ENCODE peak calls at places on chromosomes 16 and 17, in eight cellular contexts. D is AG04450, X is HCT116, G is testis, T is GM23248, S is right lobe of liver, M is caudate nucleus, Y is substantia nigra. F is an unnamed sample.

GRCh38 chr17:74921769-74922168 is 1.3 kb downstream of the USH1G start:
- DNase-seq in X (no peak), M (no peak), G (no peak), D (no peak), Y (no peak), T (no peak), S (no peak), F (no peak)

GRCh38 chr17:5826384-5826783 is 242.1 kb upstream of the NLRP1 start:
- DNase-seq in T (no peak), D (no peak), G (no peak), Y (no peak), M (no peak), X (no peak), S (no peak), F (no peak)

GRCh38 chr17:14805348-14805747 is 459.8 kb downstream of the PMP22 start:
- DNase-seq in Y (no peak), S (no peak), M (no peak), G (no peak), D (no peak), X (no peak), T (peak; percentile 16), F (no peak)

GRCh38 chr17:8470447-8471047 is 34.9 kb downstream of the NDEL1 start:
- DNase-seq in S (peak; percentile 83), Y (peak; percentile 32), M (peak; percentile 25), X (no peak), T (peak; percentile 31), G (peak; percentile 93), D (no peak), F (no peak)

GRCh38 chr17:57554826-57555635 is 190.1 kb downstream of the CCDC182 start:
- DNase-seq in T (no peak), D (no peak), X (no peak), M (no peak), G (no peak), Y (no peak), S (no peak), F (no peak)

GRCh38 chr17:74380086-74380958 is 13.0 kb downstream of the GPR142 start:
- DNase-seq in G (no peak), T (no peak), D (no peak), Y (no peak), S (no peak), M (no peak), X (peak; percentile 54), F (no peak)

GRCh38 chr17:4230142-4230541 is 33.6 kb downstream of the ANKFY1 start:
- DNase-seq in M (no peak), S (no peak), G (peak; percentile 54), D (peak; percentile 93), T (peak; percentile 95), Y (no peak), X (peak; percentile 31), F (no peak)

GRCh38 chr17:46125831-46126230 is 67.4 kb downstream of the KANSL1 start:
- DNase-seq in G (no peak), M (no peak), X (no peak), Y (no peak), T (no peak), S (no peak), D (no peak), F (no peak)

GRCh38 chr16:1346422-1347285 is 5.0 kb downstream of the TSR3 start:
- DNase-seq in X (no peak), M (no peak), T (peak; percentile 51), D (no peak), S (no peak), Y (no peak), G (no peak), F (no peak)

GRCh38 chr16:56506941-56507340 is 12.9 kb downstream of the BBS2 start:
- DNase-seq in M (no peak), T (peak; percentile 82), D (peak; percentile 36), Y (no peak), X (no peak), S (no peak), G (no peak), F (no peak)

GRCh38 chr17:33515974-33516373 is 222.9 kb upstream of the ASIC2 start:
- DNase-seq in M (no peak), G (no peak), T (no peak), D (no peak), S (no peak), Y (no peak), X (no peak), F (no peak)

GRCh38 chr16:397736-398332 is 835 bp downstream of the NME4 start:
- DNase-seq in S (peak; percentile 76), M (peak; percentile 19), Y (peak; percentile 37), D (no peak), G (peak; percentile 75), T (peak; percentile 92), X (peak; percentile 28), F (peak; percentile 86)

GRCh38 chr17:55540414-55541091 is 29.3 kb upstream of the SMIM36 start:
- DNase-seq in G (no peak), D (no peak), M (no peak), X (no peak), S (no peak), T (peak; percentile 86), Y (no peak), F (no peak)

GRCh38 chr16:73432794-73433455 is 385.0 kb upstream of the ZFHX3 start:
- DNase-seq in S (no peak), D (no peak), Y (no peak), M (peak; percentile 2), X (no peak), T (no peak), G (no peak), F (no peak)

GRCh38 chr17:7072406-7072805 is 7.6 kb downstream of the CLEC10A start:
- DNase-seq in M (no peak), S (no peak), G (no peak), T (no peak), X (no peak), D (no peak), Y (no peak), F (no peak)

GRCh38 chr17:6177941-6178694 is 107.9 kb downstream of the WSCD1 start:
- DNase-seq in M (no peak), X (no peak), T (no peak), S (no peak), Y (no peak), D (no peak), G (no peak), F (no peak)

GRCh38 chr16:75111514-75112280 is 4.9 kb downstream of the LDHD start:
- DNase-seq in Y (no peak), D (no peak), S (peak; percentile 58), G (no peak), T (no peak), X (no peak), M (no peak), F (peak; percentile 68)

GRCh38 chr16:75110637-75111513 is 5.7 kb downstream of the LDHD start:
- DNase-seq in S (peak; percentile 88), G (peak; percentile 94), Y (peak; percentile 87), M (peak; percentile 86), D (peak; percentile 72), X (peak; percentile 80), T (peak; percentile 97), F (peak; percentile 92)

GRCh38 chr16:75113046-75113491 is 3.5 kb downstream of the LDHD start:
- DNase-seq in G (no peak), D (no peak), M (no peak), S (no peak), X (no peak), Y (no peak), T (no peak), F (peak; percentile 22)

GRCh38 chr16:75113541-75114121 is 2.9 kb downstream of the LDHD start:
- DNase-seq in X (no peak), T (no peak), M (no peak), D (no peak), G (no peak), Y (no peak), S (peak; percentile 50), F (peak; percentile 46)

DNA sequence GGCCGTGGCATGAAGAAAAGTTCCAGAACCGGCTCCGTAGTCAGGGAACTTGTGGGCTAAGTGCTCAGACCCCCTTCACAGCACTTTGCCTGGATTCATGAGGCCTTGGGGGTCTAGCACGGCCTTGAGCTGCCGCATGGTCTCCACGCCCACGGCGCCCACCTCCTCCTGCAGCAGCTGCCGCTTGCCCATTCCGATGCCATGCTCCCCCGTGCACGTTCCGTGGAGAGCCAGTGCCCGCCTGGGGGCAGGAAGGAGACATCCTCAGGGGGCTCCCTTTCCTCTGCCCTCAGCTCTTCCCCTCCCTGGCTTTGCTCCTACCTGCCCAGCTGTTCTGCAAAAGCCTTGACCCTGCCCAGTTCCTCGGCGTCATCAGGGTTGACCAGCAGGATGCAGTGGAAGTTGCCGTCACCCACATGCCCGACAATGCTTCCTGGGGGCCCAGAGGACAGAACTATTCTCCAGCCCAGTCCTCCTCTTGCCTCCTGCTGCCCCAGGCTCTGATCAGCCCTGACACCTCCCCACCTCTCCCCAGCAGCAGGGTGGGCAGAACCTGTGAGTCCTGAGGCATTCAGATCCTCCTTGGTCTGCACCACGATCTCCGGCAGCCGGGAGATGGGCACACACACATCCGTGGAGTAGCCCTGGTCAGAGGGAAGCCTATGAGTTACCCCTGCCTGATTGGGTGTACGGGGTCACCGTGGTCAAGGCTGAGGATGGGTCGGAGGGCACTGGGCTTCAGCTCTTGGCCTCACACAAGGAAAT is 4.1 kb downstream of the LDHD start:
- DNase-seq in D (no peak), M (no peak), T (no peak), X (no peak), Y (no peak), S (peak; percentile 61), G (no peak), F (peak; percentile 65)
- H3K27ac ChIP-seq in D (no peak overlapping the region), M (no peak overlapping the region), T (no peak overlapping the region), X (no peak overlapping the region), Y (no peak overlapping the region), S (no peak overlapping the region), G (no peak overlapping the region), F (peak overlapping the region; percentile 18)

DNA sequence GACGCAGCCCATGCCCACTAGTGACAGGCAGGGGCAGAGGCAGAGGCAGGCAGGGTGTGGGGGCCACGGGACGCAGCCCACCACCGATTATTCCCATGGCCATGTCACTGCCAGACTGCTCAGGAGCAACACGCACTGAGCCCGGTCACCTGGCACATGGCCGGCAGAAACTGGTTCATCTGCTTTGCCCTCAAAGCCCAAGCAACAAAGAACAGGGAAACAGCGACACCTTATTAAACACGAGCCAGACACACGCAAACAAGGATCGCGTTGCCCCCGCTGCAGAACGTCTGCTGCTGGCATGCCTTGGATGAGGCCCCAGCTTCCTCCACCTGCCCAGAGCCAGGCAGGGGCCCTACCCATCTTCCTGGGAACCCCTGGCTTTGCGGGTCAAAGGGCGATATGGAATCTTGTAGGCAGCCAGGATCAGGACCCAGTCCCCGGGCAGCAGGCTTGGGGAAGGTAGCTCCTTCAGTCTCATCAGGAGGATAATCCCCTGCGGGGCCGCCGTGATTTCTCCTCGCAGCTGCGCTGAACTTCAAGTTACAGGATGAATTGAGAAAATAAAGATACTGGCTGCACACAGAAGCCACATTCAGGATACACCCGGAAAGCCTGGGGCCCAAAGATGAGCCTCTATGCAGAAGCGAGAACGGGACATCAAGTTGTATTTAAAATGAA is 4.8 kb downstream of the TBC1D16 start:
- DNase-seq in X (no peak), S (peak; percentile 89), M (no peak), D (no peak), T (no peak), Y (no peak), G (no peak), F (peak; percentile 89)
- H3K27ac ChIP-seq in X (no peak overlapping the region), S (peak overlapping the region; percentile 85), M (no peak overlapping the region), D (no peak overlapping the region), T (no peak overlapping the region), Y (no peak overlapping the region), G (no peak overlapping the region), F (no peak overlapping the region)

GRCh38 chr16:11241480-11242204 is 14.4 kb downstream of the SOCS1 start:
- DNase-seq in D (no peak), X (no peak), Y (no peak), M (no peak), S (no peak), G (no peak), T (no peak), F (no peak)
- H3K27ac ChIP-seq in D (no peak overlapping the region), X (no peak overlapping the region), Y (no peak overlapping the region), M (no peak overlapping the region), S (no peak overlapping the region), G (no peak overlapping the region), T (no peak overlapping the region), F (no peak overlapping the region)

GRCh38 chr17:63702223-63702577 is 2.3 kb upstream of the LIMD2 start:
- DNase-seq in D (no peak), X (no peak), Y (no peak), S (peak; percentile 58), M (no peak), T (no peak), G (peak; percentile 14), F (peak; percentile 68)
- H3K27ac ChIP-seq in D (no peak overlapping the region), X (no peak overlapping the region), Y (no peak overlapping the region), S (peak overlapping the region; percentile 24), M (peak overlapping the region; percentile 21), T (no peak overlapping the region), G (no peak overlapping the region), F (peak overlapping the region; percentile 47)